ENCODE peak calls at places on chromosomes 4 and X, in four cellular contexts. A is HCT116, F is K562, Z is Panc1. N is an unnamed sample.

GRCh38 chr4:138005486-138005885 is 236.7 kb downstream of the SLC7A11 start:
- DNase-seq in A (no peak), F (no peak), Z (no peak), N (no peak)

GRCh38 chrX:134206221-134206620 is 30.8 kb upstream of the CCDC160 start:
- DNase-seq in A (no peak), F (no peak), Z (no peak), N (no peak)

GRCh38 chrX:44343412-44343942 is at the start of gene EFHC2:
- DNase-seq in A (no peak), F (peak; percentile 73), Z (no peak), N (no peak)

GRCh38 chr4:19009886-19010285 is 988.3 kb upstream of the LCORL start:
- DNase-seq in A (no peak), F (no peak), Z (no peak), N (no peak)

GRCh38 chr4:154024097-154024496 is 235.2 kb upstream of the SFRP2 start:
- DNase-seq in A (no peak), F (peak; percentile 15), Z (no peak), N (no peak)

GRCh38 chr4:78989697-78990270 is 50.5 kb upstream of the PAQR3 start:
- DNase-seq in A (no peak), F (no peak), Z (no peak), N (no peak)

GRCh38 chr4:76738081-76738931 is 159.6 kb downstream of the SOWAHB start:
- DNase-seq in A (no peak), F (no peak), Z (no peak), N (no peak)

GRCh38 chrX:101368800-101369199 is 17.2 kb downstream of the BTK start:
- DNase-seq in A (no peak), F (no peak), Z (no peak), N (no peak)

GRCh38 chrX:46712733-46713132 is 46.2 kb downstream of the SLC9A7 start:
- DNase-seq in A (no peak), F (no peak), Z (no peak), N (no peak)

GRCh38 chrX:14729058-14729457 is 143.8 kb downstream of the FANCB start:
- DNase-seq in A (no peak), F (no peak), Z (no peak), N (no peak)

GRCh38 chrX:101478366-101478765 is 6.9 kb upstream of the ARMCX4 start:
- DNase-seq in A (no peak), F (no peak), Z (no peak), N (no peak)

DNA sequence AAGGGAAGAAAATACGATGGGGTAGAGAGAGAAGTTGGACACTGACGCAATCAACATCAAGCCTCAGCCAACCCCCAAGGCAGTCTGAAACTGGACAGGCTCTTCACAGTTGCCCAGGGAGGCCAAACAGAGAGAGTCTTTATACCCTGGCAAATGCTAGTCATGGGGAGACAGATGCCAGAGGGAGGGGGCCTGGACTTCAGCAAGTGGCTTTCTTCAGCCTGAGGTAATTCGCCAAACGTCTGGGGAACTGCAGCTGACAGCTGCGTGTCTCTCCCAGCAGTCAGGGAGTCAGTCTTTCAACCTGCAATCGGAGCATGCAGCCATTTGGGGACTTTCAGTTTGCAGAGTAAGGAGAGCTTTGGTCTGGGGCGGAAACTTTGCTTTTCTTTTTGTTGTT is 521.6 kb downstream of the TRIML1 start:
- DNase-seq in A (no peak), F (no peak), Z (no peak), N (no peak)
- TF ChIP-seq TCF7L2 in A (no peak), F (no peak), Z (no peak), N (no peak)

DNA sequence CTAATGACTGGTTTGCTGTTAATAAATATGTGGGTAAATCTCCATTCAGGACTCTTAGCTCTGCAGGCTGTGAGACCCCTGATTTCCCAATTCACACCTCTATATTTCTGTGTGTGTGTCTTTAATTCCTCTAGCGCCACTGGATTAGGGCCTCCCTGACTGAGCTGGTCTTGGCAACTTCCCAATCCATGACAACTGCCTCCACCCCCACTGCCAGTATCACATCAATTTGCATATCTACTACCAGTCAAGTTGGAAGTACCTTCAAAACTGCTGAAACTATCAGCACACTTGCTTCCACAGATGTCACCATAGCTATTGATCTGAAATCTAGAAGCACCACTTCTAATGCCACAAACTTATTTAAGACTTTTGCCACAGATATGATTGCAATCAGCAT is 27.6 kb downstream of the OPRPN start:
- DNase-seq in A (no peak), F (no peak), Z (no peak), N (no peak)
- TF ChIP-seq TCF7L2 in A (no peak), F (no peak), Z (no peak), N (no peak)

DNA sequence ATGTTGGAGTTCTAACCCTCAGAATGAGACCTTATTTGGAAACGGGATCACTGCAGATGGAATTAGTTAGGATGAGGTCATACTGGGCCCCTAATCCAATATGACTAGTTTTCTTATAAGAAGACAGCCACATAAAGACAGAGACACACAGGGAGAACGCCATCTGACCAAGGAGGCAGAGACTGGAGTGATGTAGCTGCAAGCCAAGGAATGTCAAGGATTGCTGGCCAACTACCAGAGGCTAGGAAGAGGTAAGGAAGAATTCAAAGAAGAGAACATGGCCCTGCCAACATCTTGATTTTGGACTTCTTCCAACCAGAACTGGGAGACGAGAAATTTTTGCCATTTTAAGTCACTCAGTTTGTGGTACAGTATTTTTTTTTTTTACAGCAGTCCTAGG is 152.8 kb upstream of the DIPK2B start:
- DNase-seq in A (no peak), F (no peak), Z (no peak), N (no peak)
- TF ChIP-seq TCF7L2 in A (no peak), F (no peak), Z (no peak), N (no peak)

DNA sequence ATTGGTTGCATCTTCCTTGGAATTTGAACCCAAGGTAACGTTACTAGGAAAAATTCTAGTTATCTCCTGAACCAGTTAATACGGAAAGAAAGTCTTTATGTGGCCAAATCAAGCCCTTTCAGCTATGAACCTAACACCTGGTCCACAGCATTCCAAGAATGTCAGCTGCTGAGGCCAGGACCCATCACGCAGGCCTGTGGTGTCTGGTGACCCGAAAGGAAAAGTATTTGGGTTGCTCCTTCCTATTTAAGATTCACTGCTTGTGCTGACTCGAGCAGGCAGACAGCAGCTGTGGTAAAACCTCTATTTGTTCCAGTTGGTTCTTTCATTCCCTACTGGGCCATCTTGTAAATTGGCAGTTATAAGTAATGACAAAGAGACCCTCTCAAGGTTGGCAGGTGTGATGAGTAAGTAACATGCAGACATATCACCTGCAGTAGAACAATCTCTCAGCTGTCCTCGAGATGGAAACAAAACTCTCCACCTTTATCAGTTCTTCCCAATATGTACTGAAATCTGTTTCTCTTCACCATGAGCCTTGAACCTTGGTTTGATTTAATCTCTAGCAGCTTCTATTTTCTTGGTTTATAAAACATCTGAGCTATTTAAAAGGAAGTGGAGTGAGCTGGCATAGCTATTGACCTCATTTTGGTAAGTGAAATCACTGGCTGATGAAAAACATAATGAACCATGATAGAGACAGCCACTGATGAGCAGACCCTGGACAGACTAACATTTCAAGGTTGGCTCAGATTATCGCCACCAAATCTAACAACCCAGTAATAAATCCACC is 182.1 kb upstream of the SMIM31 start:
- DNase-seq in A (no peak), F (no peak), Z (no peak), N (no peak)
- TF ChIP-seq TCF7L2 in A (no peak), F (no peak), Z (no peak), N (no peak)

N was measured in HepG2.